ENCODE peak calls at places on chromosome 12, in eight cellular contexts. K is GM12891, M is GM23338, D is K562, U is prostate gland, N is suprapubic skin, F is Panc1, Y is HCT116. O is an unnamed sample.

GRCh38 chr12:110349521-110350151 is 53.9 kb downstream of the ANAPC7 start:
- DNase-seq in M (no peak), D (no peak), K (no peak), U (no peak), N (no peak), Y (no peak), F (no peak), O (no peak)

GRCh38 chr12:52523825-52524224 is 3.6 kb upstream of the KRT5 start:
- DNase-seq in U (no peak), M (no peak), K (no peak), Y (no peak), F (no peak), N (peak; percentile 70), D (no peak), O (no peak)

GRCh38 chr12:57772429-57773322 is at the start of gene EEF1AKMT3:
- DNase-seq in Y (no peak), F (no peak), U (peak; percentile 63), D (peak; percentile 69), K (no peak), N (peak; percentile 80), M (peak; percentile 73), O (peak; percentile 90)

GRCh38 chr12:92506460-92506859 is 196.3 kb upstream of the PLEKHG7 start:
- DNase-seq in D (no peak), F (no peak), N (no peak), Y (no peak), U (no peak), M (no peak), K (no peak), O (no peak)

GRCh38 chr12:55681142-55682077 is 26.3 kb downstream of the ITGA7 start:
- DNase-seq in K (no peak), Y (peak; percentile 87), F (no peak), D (peak; percentile 20), N (no peak), M (peak; percentile 94), U (no peak), O (peak; percentile 48)

GRCh38 chr12:68479261-68479581 is 131.5 kb upstream of the RAP1B start:
- DNase-seq in F (no peak), M (no peak), K (no peak), N (no peak), D (no peak), U (no peak), Y (no peak), O (no peak)

GRCh38 chr12:90627180-90627896 is 327.6 kb downstream of the CCER1 start:
- DNase-seq in M (no peak), D (no peak), F (no peak), U (no peak), N (no peak), Y (no peak), K (no peak), O (no peak)

GRCh38 chr12:98572010-98572409 is 21.5 kb upstream of the SLC25A3 start:
- DNase-seq in Y (no peak), U (no peak), M (peak; percentile 67), K (no peak), F (no peak), N (no peak), D (peak; percentile 40), O (no peak)

GRCh38 chr12:67531519-67531918 is 117.0 kb upstream of the DYRK2 start:
- DNase-seq in D (no peak), U (no peak), Y (no peak), N (no peak), M (no peak), F (no peak), K (no peak), O (no peak)

GRCh38 chr12:110965574-110965973 is 45.2 kb upstream of the MYL2 start:
- DNase-seq in K (no peak), N (no peak), Y (no peak), F (no peak), M (peak; percentile 31), D (peak; percentile 60), U (no peak), O (no peak)

GRCh38 chr12:110927545-110927944 is 7.2 kb upstream of the MYL2 start:
- DNase-seq in F (no peak), U (no peak), Y (no peak), K (no peak), D (no peak), N (no peak), M (no peak), O (no peak)

GRCh38 chr12:18998343-18999270 is 130.9 kb upstream of the PLEKHA5 start:
- DNase-seq in M (no peak), N (no peak), D (no peak), U (no peak), K (no peak), Y (no peak), F (no peak), O (no peak)

GRCh38 chr12:19546027-19546426 is 106.7 kb downstream of the AEBP2 start:
- DNase-seq in N (no peak), Y (no peak), U (peak; percentile 4), D (no peak), M (no peak), K (no peak), F (no peak), O (no peak)

GRCh38 chr12:116982721-116983502 is 72.2 kb downstream of the FBXW8 start:
- DNase-seq in D (no peak), M (no peak), Y (no peak), N (no peak), U (no peak), K (no peak), F (no peak), O (no peak)

GRCh38 chr12:81416571-81416970 is 338.7 kb downstream of the ACSS3 start:
- DNase-seq in Y (no peak), U (no peak), N (no peak), K (no peak), D (no peak), F (no peak), M (no peak), O (no peak)

GRCh38 chr12:4829161-4829792 is 80.4 kb upstream of the KCNA1 start:
- DNase-seq in M (no peak), Y (no peak), F (no peak), K (peak; percentile 47), N (no peak), D (no peak), U (no peak), O (no peak)

GRCh38 chr12:131643581-131644452 is 67.1 kb upstream of the SFSWAP start:
- DNase-seq in U (no peak), D (no peak), N (no peak), F (no peak), Y (no peak), M (no peak), K (no peak), O (no peak)

GRCh38 chr12:6769003-6769389 is 2.8 kb downstream of the PTMS start:
- DNase-seq in F (no peak), U (peak; percentile 71), M (peak; percentile 87), K (no peak), D (no peak), N (no peak), Y (no peak), O (no peak)

GRCh38 chr12:60112063-60112462 is 516.2 kb downstream of the SLC16A7 start:
- DNase-seq in N (no peak), M (no peak), K (no peak), U (no peak), Y (no peak), D (no peak), F (no peak), O (no peak)

GRCh38 chr12:94798107-94798506 is 147.8 kb upstream of the TMCC3 start:
- DNase-seq in F (no peak), N (no peak), U (no peak), D (no peak), K (no peak), M (no peak), Y (no peak), O (no peak)
- TF ChIP-seq POLR2AphosphoS5 in F (no peak), N (no peak), U (no peak), D (no peak), K (no peak), M (no peak), Y (no peak), O (no peak)

GRCh38 chr12:138171-138897 is 71.8 kb downstream of the IQSEC3 start:
- DNase-seq in D (no peak), Y (no peak), K (no peak), U (no peak), M (peak; percentile 48), F (no peak), N (no peak), O (peak; percentile 81)

GRCh38 chr12:143964-144649 is 69.8 kb downstream of the SLC6A12 start:
- DNase-seq in U (no peak), K (no peak), D (no peak), Y (no peak), F (no peak), N (no peak), M (peak; percentile 40), O (no peak)

GRCh38 chr12:138898-139534 is 72.4 kb downstream of the IQSEC3 start:
- DNase-seq in F (no peak), U (no peak), N (no peak), D (no peak), M (peak; percentile 62), Y (no peak), K (no peak), O (no peak)

GRCh38 chr12:135127-135526 is 68.6 kb downstream of the IQSEC3 start:
- DNase-seq in K (no peak), M (no peak), U (no peak), N (no peak), F (no peak), D (no peak), Y (no peak), O (no peak)

GRCh38 chr12:139585-139984 is 73.0 kb downstream of the IQSEC3 start:
- DNase-seq in D (no peak), F (no peak), K (no peak), U (no peak), Y (no peak), N (no peak), M (peak; percentile 66), O (no peak)
- TF ChIP-seq POLR2AphosphoS5 in D (no peak), F (no peak), K (no peak), U (no peak), Y (no peak), N (no peak), M (no peak), O (no peak)

DNA sequence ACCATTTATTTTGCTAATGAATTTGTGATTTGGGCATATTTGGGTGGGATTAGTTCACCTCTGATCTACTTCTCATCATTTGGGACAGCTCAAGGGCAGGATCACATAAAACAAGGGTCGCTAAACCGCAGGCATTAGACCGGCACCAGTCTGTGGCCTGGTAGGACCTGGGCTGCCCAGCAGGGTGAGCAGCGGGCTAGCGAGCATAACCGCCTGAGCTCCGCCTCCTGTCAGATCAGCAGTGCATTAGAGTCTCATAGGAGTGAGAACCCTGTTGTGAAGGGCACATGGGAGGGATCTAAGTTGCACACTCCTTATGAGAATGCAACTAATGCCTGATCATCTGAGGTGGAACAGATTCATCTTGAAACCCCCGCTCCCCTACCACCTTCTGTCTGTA is 785.3 kb downstream of the TRHDE start:
- DNase-seq in N (no peak), F (no peak), Y (no peak), K (no peak), M (peak; percentile 36), U (no peak), D (no peak), O (peak; percentile 17)
- TF ChIP-seq POLR2AphosphoS5 in N (no peak), F (no peak), Y (no peak), K (no peak), M (no peak), U (no peak), D (no peak), O (no peak)

DNA sequence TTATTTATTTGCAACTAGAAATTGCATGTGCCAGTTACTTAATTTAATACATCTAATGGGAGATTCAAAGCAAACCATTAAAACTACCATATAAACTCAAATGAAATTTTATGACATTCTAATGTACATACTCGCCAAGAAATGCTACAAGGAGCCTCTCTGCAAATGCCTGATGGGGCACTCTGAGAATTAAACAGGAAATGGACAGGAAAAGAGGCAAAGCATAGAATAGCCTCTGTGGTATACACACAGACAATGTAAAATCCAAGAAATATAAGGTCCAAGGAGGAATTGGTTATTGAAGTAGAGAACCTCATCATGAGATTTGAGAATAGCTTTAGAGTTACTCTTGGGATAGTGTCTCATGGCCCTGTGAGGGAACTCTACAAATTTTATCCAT is 41.2 kb downstream of the RAB21 start:
- DNase-seq in K (no peak), M (no peak), F (no peak), U (no peak), D (no peak), N (no peak), Y (no peak), O (no peak)
- TF ChIP-seq POLR2AphosphoS5 in K (no peak), M (no peak), F (no peak), U (no peak), D (no peak), N (no peak), Y (no peak), O (no peak)